ENCODE peak calls at places on chromosome 19, in seven cellular contexts. G is foreskin fibroblast, B is GM13977, P is pancreas, Y is HFFc6, J is fibroblast of mammary gland, R is upper lobe of right lung. S is an unnamed sample.

GRCh38 chr19:50232600-50232999 is 29.2 kb downstream of the MYH14 start:
- DNase-seq in J (no peak), P (no peak), Y (no peak), R (no peak), B (no peak), G (no peak), S (no peak)

GRCh38 chr19:33921165-33921564 is 124.5 kb downstream of the KCTD15 start:
- DNase-seq in R (no peak), B (no peak), G (no peak), Y (no peak), J (no peak), P (no peak), S (no peak)

GRCh38 chr19:9075064-9075964 is 11.5 kb upstream of the OR1M1 start:
- DNase-seq in B (no peak), P (peak), Y (peak), R (peak), J (peak), G (peak), S (peak)

GRCh38 chr19:41327499-41328156 is 17.7 kb downstream of the CCDC97 start:
- DNase-seq in B (peak), R (peak), G (peak), Y (no peak), J (peak), P (peak), S (peak)

GRCh38 chr19:43634068-43634467 is 5.6 kb downstream of the CADM4 start:
- DNase-seq in P (no peak), R (no peak), Y (no peak), G (no peak), J (no peak), B (no peak), S (no peak)

GRCh38 chr19:6765738-6766356 is 1.4 kb downstream of the SH2D3A start:
- DNase-seq in Y (no peak), B (peak), P (peak), J (no peak), G (no peak), R (peak), S (no peak)

GRCh38 chr19:58086825-58087710 is 11.0 kb downstream of the ZSCAN18 start:
- DNase-seq in P (no peak), B (no peak), J (no peak), R (peak), Y (no peak), G (no peak), S (no peak)

GRCh38 chr19:31979949-31980670 is 365.3 kb upstream of the ZNF507 start:
- DNase-seq in R (no peak), J (no peak), P (no peak), Y (no peak), G (no peak), B (no peak), S (no peak)

GRCh38 chr19:47379398-47379938 is 30.4 kb downstream of the DHX34 start:
- DNase-seq in P (no peak), B (no peak), G (no peak), J (no peak), Y (no peak), R (no peak), S (no peak)

GRCh38 chr19:7917292-7918061 is 2.7 kb upstream of the SNAPC2 start:
- DNase-seq in P (peak), B (peak), G (peak), R (peak), Y (peak), J (peak), S (no peak)

GRCh38 chr19:46821512-46822359 is 28.9 kb downstream of the AP2S1 start:
- DNase-seq in P (peak), G (no peak), J (no peak), Y (no peak), B (peak), R (peak), S (no peak)

GRCh38 chr19:29107831-29108230 is 105.1 kb downstream of the UQCRFS1 start:
- DNase-seq in P (no peak), Y (no peak), B (no peak), J (no peak), G (no peak), R (no peak), S (no peak)

GRCh38 chr19:41563847-41564514 is 12.0 kb upstream of the CEACAM21 start:
- DNase-seq in Y (no peak), J (no peak), P (no peak), R (no peak), G (no peak), B (peak), S (no peak)

GRCh38 chr19:39154084-39154625 is 28.6 kb downstream of the PAK4 start:
- DNase-seq in P (no peak), G (no peak), B (no peak), Y (no peak), J (no peak), R (no peak), S (no peak)

GRCh38 chr19:49889687-49890348 is 6.9 kb downstream of the IL4I1 start:
- DNase-seq in Y (no peak), J (peak), B (peak), P (peak), G (peak), R (peak), S (peak)

GRCh38 chr19:30752876-30753275 is 380.7 kb downstream of the ZNF536 start:
- DNase-seq in R (no peak), B (no peak), G (no peak), Y (no peak), J (no peak), P (no peak), S (no peak)

GRCh38 chr19:42420055-42420544 is 7.1 kb downstream of the LIPE start:
- DNase-seq in P (no peak), R (peak), J (peak), G (peak), Y (peak), B (peak), S (peak)

GRCh38 chr19:6699935-6700334 is 20.5 kb downstream of the C3 start:
- DNase-seq in G (no peak), J (no peak), R (no peak), Y (no peak), P (no peak), B (no peak), S (no peak)

GRCh38 chr19:23070353-23070781 is 46.5 kb upstream of the ZNF730 start:
- DNase-seq in R (no peak), Y (no peak), P (peak), J (peak), G (peak), B (peak), S (peak)

GRCh38 chr19:30386551-30387143 is 14.5 kb downstream of the ZNF536 start:
- DNase-seq in R (no peak), B (no peak), P (no peak), G (no peak), Y (no peak), J (no peak), S (no peak)

GRCh38 chr19:17385878-17386611 is 8.0 kb downstream of the CCDC194 start:
- DNase-seq in G (peak), P (peak), B (peak), J (peak), Y (no peak), R (peak), S (peak)

GRCh38 chr19:45682117-45682516 is 9.6 kb downstream of the SNRPD2 start:
- DNase-seq in P (no peak), R (no peak), G (no peak), B (no peak), J (no peak), Y (no peak), S (no peak)

GRCh38 chr19:45681391-45682015 is 10.2 kb downstream of the SNRPD2 start:
- DNase-seq in R (peak), B (peak), J (peak), P (peak), G (peak), Y (peak), S (peak)

GRCh38 chr19:45676851-45677263 is 8.8 kb downstream of the GIPR start:
- DNase-seq in B (peak), G (no peak), Y (no peak), R (peak), P (peak), J (no peak), S (no peak)

GRCh38 chr19:45682908-45683307 is 8.8 kb downstream of the SNRPD2 start:
- DNase-seq in B (no peak), P (no peak), J (no peak), R (no peak), Y (no peak), G (no peak), S (no peak)

GRCh38 chr19:45677351-45678230 is 9.6 kb downstream of the GIPR start:
- DNase-seq in R (peak), P (peak), G (peak), J (peak), B (peak), Y (peak), S (peak)
- TF ChIP-seq CTCF in R (no peak), P (no peak), G (no peak), J (no peak), B (no peak), Y (peak), S (no peak)

GRCh38 chr19:45498411-45499195 is at the start of gene PPM1N:
- DNase-seq in G (peak), J (no peak), R (peak), B (peak), Y (no peak), P (peak), S (no peak)
- TF ChIP-seq CTCF in G (no peak), J (no peak), R (peak), B (peak), Y (peak), P (no peak), S (no peak)

GRCh38 chr19:21434967-21435544 is 38.1 kb downstream of the ZNF493 start:
- DNase-seq in R (no peak), J (no peak), P (no peak), B (no peak), G (no peak), Y (no peak), S (no peak)
- TF ChIP-seq CTCF in R (no peak), J (no peak), P (no peak), B (no peak), G (no peak), Y (no peak), S (no peak)

GRCh38 chr19:13902993-13903555 is 2.8 kb downstream of the BRME1 start:
- DNase-seq in J (peak), P (no peak), G (peak), B (no peak), Y (no peak), R (no peak), S (no peak)
- TF ChIP-seq CTCF in J (peak), P (no peak), G (peak), B (peak), Y (peak), R (peak), S (no peak)

GRCh38 chr19:1456121-1456900 is 6.4 kb downstream of the APC2 start:
- DNase-seq in B (no peak), G (no peak), R (no peak), P (peak), J (no peak), Y (no peak), S (no peak)
- TF ChIP-seq CTCF in B (no peak), G (no peak), R (no peak), P (no peak), J (no peak), Y (no peak), S (no peak)

DNA sequence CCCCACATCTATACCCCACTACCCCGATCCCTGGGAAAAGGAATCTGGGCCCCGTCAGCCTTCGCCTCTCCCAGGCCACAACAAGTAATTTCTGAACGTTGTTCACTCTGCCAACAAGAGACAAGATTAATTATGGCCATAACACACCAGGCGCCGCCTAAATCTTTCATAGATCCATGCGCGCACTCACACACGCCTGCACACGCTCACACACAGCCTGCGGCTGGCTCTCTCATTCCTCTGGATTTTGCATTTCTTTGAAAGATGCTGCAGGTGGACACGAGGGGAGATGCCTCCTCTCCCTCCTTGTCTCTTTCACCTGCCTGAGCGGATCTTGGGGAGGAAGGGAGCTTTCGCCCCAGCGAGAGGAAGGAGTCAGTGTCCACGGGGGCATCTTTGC is 17.1 kb downstream of the ZNRF4 start:
- DNase-seq in G (no peak), B (no peak), Y (no peak), J (no peak), R (no peak), P (no peak), S (no peak)
- TF ChIP-seq CTCF in G (no peak), B (no peak), Y (no peak), J (no peak), R (no peak), P (no peak), S (no peak)

DNA sequence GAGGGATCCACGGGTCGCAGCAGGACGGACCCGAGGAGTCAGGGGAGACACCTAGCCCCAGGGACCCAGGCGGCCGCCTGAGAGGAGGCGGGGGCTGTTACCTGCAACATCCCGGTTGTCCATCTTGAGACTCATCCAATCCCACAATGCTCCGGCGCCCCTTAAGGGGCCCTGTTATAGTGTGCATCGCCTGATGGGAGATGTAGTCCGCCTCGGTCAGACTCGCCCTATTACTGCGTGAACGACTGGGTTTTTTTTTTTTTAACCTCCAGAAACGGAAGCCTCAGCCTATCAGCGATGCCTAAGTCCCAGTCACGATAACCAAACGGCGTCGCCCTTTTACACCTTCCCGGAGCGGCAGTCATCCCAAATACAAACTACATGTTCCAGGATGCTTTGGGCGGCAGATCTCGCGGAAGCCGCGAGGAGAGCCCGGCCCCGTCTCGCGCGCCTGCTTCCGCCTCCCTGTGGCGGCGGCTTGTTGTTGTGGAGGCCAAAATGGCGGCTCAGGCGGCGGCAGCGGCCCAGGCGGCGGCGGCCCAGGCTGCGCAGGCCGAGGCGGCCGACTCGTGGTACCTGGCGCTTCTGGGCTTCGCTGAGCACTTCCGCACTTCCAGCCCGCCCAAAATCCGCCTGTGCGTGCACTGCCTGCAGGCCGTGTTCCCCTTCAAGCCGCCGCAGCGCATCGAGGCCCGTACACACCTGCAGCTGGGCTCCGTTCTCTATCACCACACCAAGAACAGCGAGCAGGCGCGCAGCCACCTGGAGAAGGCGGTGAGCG is at the start of the genes MAU2 and SUGP1:
- DNase-seq in Y (peak), B (peak), P (peak), R (peak), J (peak), G (peak), S (peak)
- TF ChIP-seq CTCF in Y (peak), B (peak), P (peak), R (peak), J (no peak), G (peak), S (peak)

S was measured in adrenal gland.